ENCODE peak calls at places on chromosome 2, in five cellular contexts. A is ovary, Y is heart left ventricle, Q is H1, B is IMR-90. W is an unnamed sample.

GRCh38 chr2:42129947-42130346 is 39.2 kb upstream of the EML4 start:
- DNase-seq in A (no peak), B (no peak), Y (no peak), Q (no peak), W (no peak)

GRCh38 chr2:217656366-217656765 is 346.4 kb downstream of the TNS1 start:
- DNase-seq in Q (no peak), B (peak; percentile 50), A (no peak), Y (no peak), W (no peak)

GRCh38 chr2:105546623-105546964 is 147.7 kb upstream of the FHL2 start:
- DNase-seq in Q (no peak), Y (no peak), A (no peak), B (no peak), W (no peak)

GRCh38 chr2:3036432-3037125 is 341.0 kb downstream of the EIPR1 start:
- DNase-seq in A (no peak), Y (no peak), B (no peak), Q (no peak), W (no peak)

GRCh38 chr2:65478498-65479135 is 46.2 kb upstream of the SPRED2 start:
- DNase-seq in B (no peak), A (no peak), Y (no peak), Q (no peak), W (no peak)

GRCh38 chr2:120871881-120872620 is 136.4 kb downstream of the GLI2 start:
- DNase-seq in Y (no peak), B (no peak), Q (no peak), A (peak; percentile 29), W (no peak)

GRCh38 chr2:86794866-86795265 is 4.2 kb upstream of the CD8A start:
- DNase-seq in B (no peak), Y (no peak), A (no peak), Q (no peak), W (no peak)

GRCh38 chr2:10654069-10654468 is 35.7 kb downstream of the NOL10 start:
- DNase-seq in A (no peak), B (peak; percentile 37), Q (no peak), Y (no peak), W (no peak)

GRCh38 chr2:171703574-171704347 is 16.5 kb downstream of the DYNC1I2 start:
- DNase-seq in B (peak; percentile 56), Q (no peak), A (no peak), Y (no peak), W (no peak)

GRCh38 chr2:16093639-16094447 is 153.5 kb downstream of the MYCN start:
- DNase-seq in Q (no peak), Y (peak; percentile 47), B (no peak), A (no peak), W (no peak)

DNA sequence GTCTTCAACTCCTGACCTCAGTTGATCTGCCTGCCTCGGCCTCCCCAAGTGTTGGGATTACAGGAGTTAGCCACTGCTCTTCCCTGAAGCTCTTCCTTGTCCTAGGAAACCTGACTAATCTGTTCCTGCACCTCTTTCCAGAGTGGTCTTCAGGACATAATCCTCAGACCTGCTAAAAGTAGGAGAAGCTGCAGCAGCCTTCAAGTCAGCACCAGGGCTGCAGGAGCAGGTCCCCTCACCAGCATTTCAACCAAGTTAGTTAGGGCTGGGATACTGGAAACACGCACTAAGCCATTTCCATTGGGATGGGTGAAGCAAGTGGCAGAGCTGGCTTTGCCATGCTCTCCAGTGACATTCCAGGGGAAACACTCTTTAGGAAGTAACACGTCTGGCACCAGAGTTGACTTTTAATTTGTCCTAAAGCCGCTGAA is 9.9 kb downstream of the NCL start:
- DNase-seq in A (no peak), B (no peak), Y (no peak), Q (no peak), W (no peak)
- TF ChIP-seq POLR2A in A (no peak), B (no peak), Y (no peak), Q (peak; percentile 4), W (no peak)

GRCh38 chr2:232342635-232343565 is 35.7 kb upstream of the ALPP start:
- DNase-seq in Y (peak; percentile 13), B (no peak), Q (peak; percentile 42), A (peak; percentile 23), W (no peak)
- H3K27me3 ChIP-seq in Y (no peaks in the 10 kb centered on the region), B (peaks cover 2% of the 10 kb centered on the region), Q (no peaks in the 10 kb centered on the region), A (no peaks in the 10 kb centered on the region), W (no peaks in the 10 kb centered on the region)

GRCh38 chr2:74497777-74498499 is 1.5 kb downstream of the LBX2 start:
- DNase-seq in Y (no peak), A (peak; percentile 42), B (no peak), Q (peak; percentile 79), W (no peak)

GRCh38 chr2:74495440-74495839 is 4.0 kb downstream of the LBX2 start:
- DNase-seq in Y (no peak), A (no peak), B (no peak), Q (no peak), W (no peak)

GRCh38 chr2:74498500-74499268 is 719 bp downstream of the LBX2 start:
- DNase-seq in A (no peak), B (no peak), Q (peak; percentile 83), Y (no peak), W (no peak)

GRCh38 chr2:74499269-74499939 is at the start of gene LBX2:
- DNase-seq in B (no peak), A (no peak), Y (no peak), Q (no peak), W (no peak)

DNA sequence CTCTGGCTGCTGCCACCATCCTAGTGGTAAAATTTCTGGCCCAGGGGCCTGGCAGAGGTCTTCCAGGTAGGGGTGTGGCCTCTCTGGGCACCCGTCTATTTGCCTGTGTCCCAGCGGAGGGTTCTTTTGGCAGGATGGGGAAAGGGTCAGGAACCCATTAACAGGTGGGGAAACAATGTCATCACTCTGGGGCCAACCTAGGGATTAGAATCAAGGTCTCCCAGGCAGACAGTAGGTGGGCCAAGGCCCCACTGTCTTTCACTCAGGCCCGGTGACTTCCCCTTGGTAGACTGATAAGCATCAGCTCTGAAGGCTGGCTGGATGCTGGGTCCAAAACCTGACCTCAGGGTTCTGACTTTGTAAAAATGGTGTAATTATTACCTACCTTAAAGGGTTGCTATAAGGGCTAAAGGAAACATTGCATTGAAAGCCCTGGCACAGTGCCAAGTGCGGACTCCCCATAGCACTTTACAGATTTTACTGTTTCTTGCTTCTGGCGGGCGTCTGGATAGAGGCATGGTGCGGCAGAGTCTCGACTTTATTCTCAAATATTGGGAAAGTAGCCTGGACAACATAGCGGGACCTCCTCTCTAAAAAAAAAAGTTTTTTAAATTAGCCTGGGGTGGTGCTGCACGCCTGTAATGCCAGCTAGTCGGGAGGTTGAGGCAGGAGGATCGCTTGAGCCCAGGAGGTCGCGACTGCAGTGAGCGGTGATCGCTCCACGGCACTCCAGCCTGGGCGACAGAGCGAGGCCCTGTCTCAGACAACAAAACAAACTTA is 2.2 kb downstream of the LBX2 start:
- DNase-seq in B (no peak), Q (no peak), A (no peak), Y (no peak), W (no peak)
- TF ChIP-seq POLR2A in B (no peak), Q (no peak), A (no peak), Y (no peak), W (no peak)

DNA sequence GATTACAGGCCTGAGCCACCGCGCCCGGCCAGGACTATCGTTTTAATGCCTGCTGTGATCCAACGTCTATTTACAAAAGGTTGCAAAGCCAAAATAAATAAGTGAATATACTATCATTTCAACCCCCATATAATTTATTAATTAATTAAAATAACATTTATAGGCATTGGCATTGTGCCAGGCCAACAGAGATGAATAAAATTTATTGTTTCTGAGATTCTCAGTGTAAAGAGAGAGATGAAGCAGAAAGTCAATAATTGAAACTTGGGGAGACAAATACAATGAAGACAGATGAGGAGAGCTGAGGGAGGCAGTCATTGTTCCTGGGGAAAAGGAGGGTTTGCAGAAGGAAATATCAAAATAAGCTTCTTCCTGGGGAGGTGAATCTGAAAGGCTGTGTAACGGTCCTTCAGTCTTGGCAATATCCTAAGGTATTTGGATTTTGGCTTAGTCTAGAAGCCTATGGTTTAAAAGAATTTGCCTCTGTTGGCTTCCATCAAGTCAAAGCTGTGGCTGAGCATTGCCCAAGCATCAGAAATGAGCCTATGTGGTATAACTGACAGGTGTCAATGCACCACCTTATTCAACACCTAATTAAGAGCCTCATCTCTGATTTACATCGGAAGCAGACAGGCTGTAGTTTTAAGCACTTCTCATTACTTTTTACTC is 31.5 kb downstream of the KCNE4 start:
- DNase-seq in A (no peak), B (no peak), Q (no peak), Y (no peak), W (no peak)
- H3K27me3 ChIP-seq in A (no peaks in the 10 kb centered on the region), B (no peaks in the 10 kb centered on the region), Q (no peaks in the 10 kb centered on the region), Y (no peaks in the 10 kb centered on the region), W (no peaks in the 10 kb centered on the region)

GRCh38 chr2:130390460-130391057 is 34.7 kb downstream of the PTPN18 start:
- DNase-seq in Y (peak; percentile 64), B (no peak), A (peak; percentile 55), Q (no peak), W (no peak)

GRCh38 chr2:130391872-130392670 is 36.2 kb downstream of the PTPN18 start:
- DNase-seq in Y (no peak), B (peak; percentile 45), Q (no peak), A (peak; percentile 54), W (no peak)

GRCh38 chr2:130389783-130390182 is 33.9 kb downstream of the PTPN18 start:
- DNase-seq in Y (no peak), Q (no peak), B (no peak), A (no peak), W (no peak)

GRCh38 chr2:130389363-130389762 is 33.5 kb downstream of the PTPN18 start:
- DNase-seq in B (no peak), A (no peak), Y (no peak), Q (no peak), W (no peak)

GRCh38 chr2:130391058-130391871 is 35.4 kb downstream of the PTPN18 start:
- DNase-seq in Y (peak; percentile 90), B (peak; percentile 68), A (peak; percentile 85), Q (peak; percentile 81), W (peak; percentile 62)
- TF ChIP-seq POLR2A in Y (peak; percentile 32), B (peak; percentile 82), A (no peak), Q (no peak), W (peak; percentile 27)

W was measured in breast epithelium.